ENCODE peak calls at places on chromosomes 4 and X, in nine cellular contexts. B, R, Y, J, F, C, N, V and U are unnamed samples.

GRCh38 chr4:102104278-102104677 is 241.0 kb downstream of the SLC39A8 start:
- DNase-seq in C (no peak), Y (no peak), B (no peak), N (no peak), R (no peak), V (no peak), J (no peak), F (no peak), U (no peak)

GRCh38 chr4:109278594-109279031 is 23.8 kb downstream of the COL25A1 start:
- DNase-seq in R (no peak), C (no peak), Y (no peak), B (no peak), F (no peak), V (no peak), N (peak; percentile 92), J (no peak), U (peak; percentile 30)

GRCh38 chr4:10296730-10297129 is 160.5 kb downstream of the ZNF518B start:
- DNase-seq in B (no peak), V (no peak), Y (peak; percentile 46), R (no peak), C (no peak), J (no peak), F (no peak), N (no peak), U (no peak)

GRCh38 chrX:9062621-9063020 is 28.7 kb upstream of the FAM9B start:
- DNase-seq in C (no peak), R (no peak), J (no peak), B (no peak), V (no peak), F (no peak), Y (peak; percentile 2), N (no peak), U (no peak)

GRCh38 chr4:76697129-76697803 is 200.7 kb downstream of the SOWAHB start:
- DNase-seq in J (no peak), N (peak; percentile 90), R (no peak), Y (no peak), V (no peak), B (no peak), F (no peak), C (no peak), U (no peak)

GRCh38 chrX:27565992-27566391 is 24.2 kb upstream of the DCAF8L2 start:
- DNase-seq in Y (peak; percentile 90), V (no peak), F (no peak), R (no peak), N (no peak), J (no peak), C (no peak), B (no peak), U (no peak)

GRCh38 chrX:39652336-39652735 is 445.4 kb downstream of the BCOR start:
- DNase-seq in C (peak; percentile 42), J (no peak), Y (peak; percentile 25), N (peak; percentile 64), V (no peak), F (no peak), R (peak; percentile 47), B (no peak), U (peak; percentile 24)

GRCh38 chr4:18021470-18021719 is 160 bp downstream of the LCORL start:
- DNase-seq in B (no peak), J (no peak), Y (no peak), R (no peak), V (no peak), N (no peak), F (no peak), C (no peak), U (no peak)

GRCh38 chrX:69262036-69262905 is 97.0 kb upstream of the PJA1 start:
- DNase-seq in J (no peak), V (no peak), R (no peak), B (no peak), Y (peak; percentile 83), F (peak; percentile 67), C (peak; percentile 47), N (no peak), U (no peak)

GRCh38 chrX:150848914-150849365 is 49.5 kb downstream of the CD99L2 start:
- DNase-seq in J (no peak), V (no peak), N (no peak), B (no peak), R (peak; percentile 11), Y (no peak), C (no peak), F (peak; percentile 56), U (no peak)

GRCh38 chr4:146646601-146647000 is 7.9 kb downstream of the POU4F2 start:
- DNase-seq in R (no peak), J (no peak), F (no peak), N (no peak), B (no peak), V (no peak), Y (no peak), C (no peak), U (no peak)

GRCh38 chrX:111040377-111041017 is 55.5 kb upstream of the PAK3 start:
- DNase-seq in B (no peak), Y (peak; percentile 13), C (peak; percentile 37), N (no peak), V (no peak), R (no peak), J (no peak), F (no peak), U (no peak)

GRCh38 chr4:114005569-114006442 is 26.4 kb upstream of the ARSJ start:
- DNase-seq in R (no peak), N (no peak), J (no peak), F (no peak), C (peak; percentile 86), Y (peak; percentile 70), B (no peak), V (no peak), U (no peak)

GRCh38 chr4:186688150-186688943 is 35.3 kb downstream of the FAT1 start:
- DNase-seq in B (no peak), Y (no peak), N (no peak), J (no peak), F (no peak), R (no peak), C (no peak), V (no peak), U (no peak)

GRCh38 chr4:73892966-73893365 is 23.8 kb downstream of the CXCL1 start:
- DNase-seq in C (no peak), V (no peak), F (no peak), J (no peak), R (no peak), B (no peak), N (no peak), Y (no peak), U (no peak)

GRCh38 chr4:77007358-77008230 is 58.0 kb downstream of the SEPTIN11 start:
- DNase-seq in F (no peak), R (peak; percentile 49), B (no peak), J (no peak), Y (peak; percentile 92), C (peak; percentile 71), N (peak; percentile 28), V (no peak), U (peak; percentile 29)

GRCh38 chr4:117577686-117578085 is 456.6 kb upstream of the NDST3 start:
- DNase-seq in V (no peak), B (no peak), N (no peak), R (no peak), C (no peak), F (no peak), J (no peak), Y (no peak), U (no peak)

GRCh38 chr4:8847764-8848163 is 23.9 kb downstream of the HMX1 start:
- DNase-seq in B (peak; percentile 29), Y (no peak), C (no peak), N (no peak), R (no peak), J (no peak), V (no peak), F (peak; percentile 16), U (no peak)

GRCh38 chr4:16496501-16496900 is 270.2 kb upstream of the TAPT1 start:
- DNase-seq in R (no peak), Y (peak; percentile 69), C (peak; percentile 70), F (no peak), V (peak; percentile 12), N (no peak), J (no peak), B (no peak), U (no peak)
- TF ChIP-seq CTCF in R (no peak), Y (no peak), C (no peak), F (no peak), V (no peak), N (no peak), J (no peak), B (no peak), U (no peak)

GRCh38 chrX:2875798-2876399 is 47.2 kb downstream of the GYG2 start:
- DNase-seq in N (peak; percentile 7), V (no peak), C (peak; percentile 19), J (no peak), F (no peak), B (no peak), R (no peak), Y (peak; percentile 28), U (no peak)
- TF ChIP-seq CTCF in N (peak; percentile 6), V (peak; percentile 28), C (peak; percentile 48), J (no peak), F (peak; percentile 31), B (no peak), R (no peak), Y (peak; percentile 36), U (no peak)

DNA sequence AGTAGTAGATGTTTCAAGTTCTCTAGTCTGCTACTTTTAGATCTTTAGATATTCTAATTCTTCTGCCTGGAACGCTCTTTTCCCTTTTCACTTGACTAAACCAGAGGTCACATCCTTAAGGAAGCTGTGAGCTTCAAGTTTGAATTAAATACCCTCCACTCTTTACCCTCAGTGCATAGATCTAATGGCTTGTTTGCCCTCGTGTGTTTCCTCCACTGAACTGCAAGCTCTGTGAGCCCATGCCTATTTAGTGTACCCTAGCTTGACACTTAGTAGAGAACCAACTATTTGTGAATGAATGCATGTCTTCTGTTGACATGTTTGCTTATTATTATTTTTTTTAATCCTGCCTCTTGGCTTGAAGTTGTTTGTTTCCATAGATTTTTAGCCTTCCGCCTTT is 138.3 kb downstream of the PDE5A start:
- DNase-seq in N (no peak), V (no peak), F (no peak), B (no peak), R (no peak), C (peak; percentile 31), Y (peak; percentile 29), J (no peak), U (no peak)
- TF ChIP-seq CTCF in N (peak; percentile 15), V (peak; percentile 21), F (peak; percentile 11), B (no peak), R (no peak), C (peak; percentile 34), Y (peak; percentile 24), J (no peak), U (peak; percentile 14)

GRCh38 chr4:55411621-55412020 is 15.9 kb downstream of the TMEM165 start:
- DNase-seq in J (no peak), V (no peak), R (no peak), B (no peak), F (no peak), Y (no peak), C (peak; percentile 29), N (no peak), U (no peak)

GRCh38 chr4:55407119-55407518 is 11.4 kb downstream of the TMEM165 start:
- DNase-seq in Y (no peak), J (no peak), B (no peak), V (no peak), C (no peak), F (no peak), R (no peak), N (no peak), U (no peak)

GRCh38 chr4:55410431-55410830 is 14.7 kb downstream of the TMEM165 start:
- DNase-seq in Y (no peak), B (no peak), R (no peak), V (no peak), F (no peak), J (no peak), C (no peak), N (no peak), U (no peak)

GRCh38 chr4:55407764-55408163 is 12.0 kb downstream of the TMEM165 start:
- DNase-seq in B (no peak), J (no peak), Y (no peak), V (no peak), C (no peak), N (no peak), F (no peak), R (no peak), U (no peak)

GRCh38 chr4:55409468-55410171 is 13.9 kb downstream of the TMEM165 start:
- DNase-seq in B (no peak), C (peak; percentile 57), J (no peak), F (no peak), Y (peak; percentile 62), V (no peak), R (no peak), N (no peak), U (peak; percentile 25)
- TF ChIP-seq CTCF in B (no peak), C (peak; percentile 23), J (peak; percentile 14), F (peak; percentile 17), Y (peak; percentile 48), V (peak; percentile 36), R (no peak), N (no peak), U (peak; percentile 58)